ENCODE peak calls at places on chromosomes 6 and 20, in eight cellular contexts. F is COR-L47; D is cardiac muscle cell; R is fibroblast of lung; Q is T-helper 17 cell; B is amniotic stem cell; X is stimulated activated CD4-positive, alpha-beta T cell treated with anti-CD3 and anti-CD28 coated beads, Interleukin-1b, Interleukin-23, amount 100 ng/mL, for 1 hour; A is brain microvascular endothelial cell. N is an unnamed sample.

GRCh38 chr6:155946860-155947259 is 491.2 kb upstream of the NOX3 start:
- DNase-seq in F (no peak), D (no peak), B (no peak), X (no peak), A (no peak), Q (no peak), R (no peak), N (no peak)

GRCh38 chr20:44754554-44754953 is 8.9 kb downstream of the KCNK15 start:
- DNase-seq in D (no peak), Q (no peak), X (no peak), B (no peak), A (no peak), R (no peak), F (no peak), N (no peak)

GRCh38 chr6:112910256-112910655 is 563.1 kb downstream of the RFPL4B start:
- DNase-seq in R (no peak), X (no peak), Q (no peak), F (no peak), B (no peak), D (peak), A (no peak), N (no peak)

GRCh38 chr6:82589509-82590206 is 226.0 kb downstream of the TPBG start:
- DNase-seq in F (peak), R (peak), B (peak), Q (no peak), A (peak), X (no peak), D (peak), N (peak)

GRCh38 chr6:163645560-163645959 is 231.0 kb downstream of the QKI start:
- DNase-seq in R (no peak), D (no peak), Q (no peak), B (no peak), X (no peak), A (no peak), F (no peak), N (peak)

GRCh38 chr6:111564482-111564945 is 41.2 kb downstream of the TRAF3IP2 start:
- DNase-seq in A (no peak), X (no peak), R (peak), F (no peak), Q (no peak), B (no peak), D (peak), N (no peak)

GRCh38 chr6:144330588-144330987 is 45.5 kb downstream of the UTRN start:
- DNase-seq in X (no peak), D (no peak), R (no peak), F (no peak), A (no peak), Q (no peak), B (no peak), N (no peak)

GRCh38 chr6:169803816-169804340 is 52.5 kb downstream of the ERMARD start:
- DNase-seq in B (no peak), A (no peak), R (no peak), D (no peak), X (no peak), F (no peak), Q (no peak), N (no peak)

GRCh38 chr6:52555531-52556228 is 21.2 kb downstream of the TRAM2 start:
- DNase-seq in A (no peak), B (no peak), R (no peak), X (no peak), D (no peak), Q (no peak), F (no peak), N (no peak)

GRCh38 chr6:5894357-5894756 is 112.4 kb downstream of the NRN1 start:
- DNase-seq in B (no peak), A (no peak), Q (no peak), X (no peak), R (no peak), F (no peak), D (no peak), N (no peak)

GRCh38 chr6:35496851-35497570 is at the start of gene TEAD3:
- DNase-seq in Q (peak), D (peak), A (peak), R (peak), F (no peak), X (peak), B (peak), N (peak)

GRCh38 chr20:14446446-14446845 is 109.0 kb upstream of the FLRT3 start:
- DNase-seq in R (peak), B (no peak), F (no peak), Q (no peak), X (no peak), A (no peak), D (no peak), N (no peak)

GRCh38 chr20:46709055-46709458 is 392 bp upstream of the SLC2A10 start:
- DNase-seq in X (no peak), R (no peak), A (no peak), F (no peak), Q (no peak), D (no peak), B (no peak), N (no peak)

GRCh38 chr6:18042536-18043145 is 55.2 kb upstream of the KIF13A start:
- DNase-seq in Q (no peak), B (no peak), A (no peak), F (no peak), D (no peak), X (no peak), R (no peak), N (no peak)

GRCh38 chr6:10411131-10411914 is 3.6 kb downstream of the TFAP2A start:
- DNase-seq in Q (no peak), F (no peak), R (no peak), X (no peak), A (no peak), B (no peak), D (no peak), N (no peak)

GRCh38 chr6:121582262-121582661 is 146.8 kb downstream of the GJA1 start:
- DNase-seq in A (no peak), D (no peak), B (no peak), F (no peak), X (no peak), R (no peak), Q (no peak), N (no peak)

GRCh38 chr6:35919085-35919826 is 1.6 kb downstream of the SRPK1 start:
- DNase-seq in A (no peak), Q (no peak), R (peak), D (peak), B (no peak), X (no peak), F (no peak), N (peak)

GRCh38 chr20:46040902-46041535 is 12.0 kb downstream of the SLC12A5 start:
- DNase-seq in Q (no peak), B (no peak), D (peak), X (no peak), R (peak), F (no peak), A (no peak), N (peak)

GRCh38 chr20:41738584-41739193 is 120.5 kb upstream of the CHD6 start:
- DNase-seq in D (peak), A (peak), Q (no peak), B (no peak), F (peak), X (no peak), R (peak), N (peak)

GRCh38 chr6:116370328-116370716 is 425 bp upstream of the DSE start:
- DNase-seq in F (no peak), B (peak), R (no peak), A (no peak), X (no peak), D (no peak), Q (no peak), N (no peak)

GRCh38 chr6:78476561-78476960 is 390.8 kb upstream of the IRAK1BP1 start:
- DNase-seq in B (no peak), F (no peak), R (no peak), D (no peak), Q (no peak), X (no peak), A (no peak), N (no peak)

GRCh38 chr20:21099653-21100589 is 6.2 kb downstream of the LINC00237 start:
- DNase-seq in D (peak), A (no peak), Q (peak), X (no peak), R (no peak), B (no peak), F (peak), N (peak)

GRCh38 chr6:56906752-56907151 is 48.2 kb upstream of the BEND6 start:
- DNase-seq in D (peak), Q (no peak), A (peak), X (no peak), B (no peak), R (no peak), F (no peak), N (no peak)

GRCh38 chr20:60132162-60132826 is 174.1 kb downstream of the CDH26 start:
- DNase-seq in D (no peak), A (no peak), F (no peak), Q (no peak), R (no peak), B (no peak), X (no peak), N (no peak)

GRCh38 chr20:34762031-34762555 is 57.9 kb downstream of the TP53INP2 start:
- DNase-seq in B (no peak), F (no peak), R (no peak), Q (no peak), D (no peak), X (no peak), A (no peak), N (no peak)

GRCh38 chr20:61909028-61909427 is 156.7 kb downstream of the TAF4 start:
- DNase-seq in R (no peak), A (no peak), B (no peak), D (no peak), X (no peak), Q (no peak), F (no peak), N (no peak)

GRCh38 chr20:37919389-37920040 is 16.6 kb downstream of the VSTM2L start:
- DNase-seq in F (no peak), B (no peak), A (no peak), R (no peak), D (no peak), X (no peak), Q (no peak), N (no peak)

N was measured in K562.